ENCODE peak calls at places on chromosome 7, in ten cellular contexts. One of them, this sample, is unnamed.

GRCh38 chr7:106486331-106486730 is 174.6 kb downstream of the CCDC71L start:
- DNase-seq in glutamatergic neuron: no peak
- DNase-seq in CD8-positive, alpha-beta memory T cell: no peak
- DNase-seq in NCI-H1105 treated with DMSO at 0.1 percent for 48 hours: no peak
- DNase-seq in NT2/D1: no peak
- DNase-seq in non-pigmented ciliary epithelial cell: peak; percentile 75
- DNase-seq in activated naive CD4-positive, alpha-beta T cell treated with Interleukin-2 at 50 U/mL for 16 hours: no peak
- DNase-seq in astrocyte of the spinal cord: peak; percentile 59
- DNase-seq in upper lobe of right lung: no peak
- DNase-seq in B cell: no peak
- DNase-seq in this sample: no peak

GRCh38 chr7:32533313-32534024 is 38.2 kb downstream of the AVL9 start:
- DNase-seq in glutamatergic neuron: no peak
- DNase-seq in CD8-positive, alpha-beta memory T cell: no peak
- DNase-seq in NCI-H1105 treated with DMSO at 0.1 percent for 48 hours: no peak
- DNase-seq in NT2/D1: no peak
- DNase-seq in non-pigmented ciliary epithelial cell: no peak
- DNase-seq in activated naive CD4-positive, alpha-beta T cell treated with Interleukin-2 at 50 U/mL for 16 hours: no peak
- DNase-seq in astrocyte of the spinal cord: peak; percentile 30
- DNase-seq in upper lobe of right lung: no peak
- DNase-seq in B cell: no peak
- DNase-seq in this sample: no peak

GRCh38 chr7:108249458-108249857 is 119.3 kb upstream of the LAMB4 start:
- DNase-seq in glutamatergic neuron: no peak
- DNase-seq in CD8-positive, alpha-beta memory T cell: no peak
- DNase-seq in NCI-H1105 treated with DMSO at 0.1 percent for 48 hours: no peak
- DNase-seq in NT2/D1: no peak
- DNase-seq in non-pigmented ciliary epithelial cell: no peak
- DNase-seq in activated naive CD4-positive, alpha-beta T cell treated with Interleukin-2 at 50 U/mL for 16 hours: no peak
- DNase-seq in astrocyte of the spinal cord: no peak
- DNase-seq in upper lobe of right lung: no peak
- DNase-seq in B cell: no peak
- DNase-seq in this sample: no peak

GRCh38 chr7:112104153-112104552 is 102.0 kb downstream of the DOCK4 start:
- DNase-seq in glutamatergic neuron: no peak
- DNase-seq in CD8-positive, alpha-beta memory T cell: no peak
- DNase-seq in NCI-H1105 treated with DMSO at 0.1 percent for 48 hours: peak; percentile 98
- DNase-seq in NT2/D1: no peak
- DNase-seq in non-pigmented ciliary epithelial cell: no peak
- DNase-seq in activated naive CD4-positive, alpha-beta T cell treated with Interleukin-2 at 50 U/mL for 16 hours: no peak
- DNase-seq in astrocyte of the spinal cord: no peak
- DNase-seq in upper lobe of right lung: no peak
- DNase-seq in B cell: no peak
- DNase-seq in this sample: no peak

GRCh38 chr7:70131807-70132565 is 533.7 kb downstream of the AUTS2 start:
- DNase-seq in glutamatergic neuron: no peak
- DNase-seq in CD8-positive, alpha-beta memory T cell: no peak
- DNase-seq in NCI-H1105 treated with DMSO at 0.1 percent for 48 hours: peak; percentile 44
- DNase-seq in NT2/D1: no peak
- DNase-seq in non-pigmented ciliary epithelial cell: no peak
- DNase-seq in activated naive CD4-positive, alpha-beta T cell treated with Interleukin-2 at 50 U/mL for 16 hours: no peak
- DNase-seq in astrocyte of the spinal cord: no peak
- DNase-seq in upper lobe of right lung: no peak
- DNase-seq in B cell: no peak
- DNase-seq in this sample: no peak

GRCh38 chr7:155069992-155070827 is at the start of gene HTR5A:
- DNase-seq in glutamatergic neuron: peak; percentile 61
- DNase-seq in CD8-positive, alpha-beta memory T cell: peak; percentile 67
- DNase-seq in NCI-H1105 treated with DMSO at 0.1 percent for 48 hours: no peak
- DNase-seq in NT2/D1: peak; percentile 91
- DNase-seq in non-pigmented ciliary epithelial cell: peak; percentile 27
- DNase-seq in activated naive CD4-positive, alpha-beta T cell treated with Interleukin-2 at 50 U/mL for 16 hours: peak; percentile 75
- DNase-seq in astrocyte of the spinal cord: peak; percentile 83
- DNase-seq in upper lobe of right lung: peak; percentile 92
- DNase-seq in B cell: peak; percentile 60
- DNase-seq in this sample: peak; percentile 58

GRCh38 chr7:155584763-155585531 is 38.6 kb upstream of the CNPY1 start:
- DNase-seq in glutamatergic neuron: no peak
- DNase-seq in CD8-positive, alpha-beta memory T cell: no peak
- DNase-seq in NCI-H1105 treated with DMSO at 0.1 percent for 48 hours: no peak
- DNase-seq in NT2/D1: no peak
- DNase-seq in non-pigmented ciliary epithelial cell: no peak
- DNase-seq in activated naive CD4-positive, alpha-beta T cell treated with Interleukin-2 at 50 U/mL for 16 hours: no peak
- DNase-seq in astrocyte of the spinal cord: no peak
- DNase-seq in upper lobe of right lung: no peak
- DNase-seq in B cell: no peak
- DNase-seq in this sample: no peak

GRCh38 chr7:155299539-155300202 is 2.0 kb downstream of the INSIG1 start:
- DNase-seq in glutamatergic neuron: no peak
- DNase-seq in CD8-positive, alpha-beta memory T cell: no peak
- DNase-seq in NCI-H1105 treated with DMSO at 0.1 percent for 48 hours: no peak
- DNase-seq in NT2/D1: no peak
- DNase-seq in non-pigmented ciliary epithelial cell: no peak
- DNase-seq in activated naive CD4-positive, alpha-beta T cell treated with Interleukin-2 at 50 U/mL for 16 hours: peak; percentile 21
- DNase-seq in astrocyte of the spinal cord: no peak
- DNase-seq in upper lobe of right lung: no peak
- DNase-seq in B cell: peak; percentile 49
- DNase-seq in this sample: no peak

GRCh38 chr7:76020031-76020714 is 25.8 kb upstream of the TMEM120A start:
- DNase-seq in glutamatergic neuron: peak; percentile 80
- DNase-seq in CD8-positive, alpha-beta memory T cell: peak; percentile 52
- DNase-seq in NCI-H1105 treated with DMSO at 0.1 percent for 48 hours: peak; percentile 59
- DNase-seq in NT2/D1: peak; percentile 61
- DNase-seq in non-pigmented ciliary epithelial cell: no peak
- DNase-seq in activated naive CD4-positive, alpha-beta T cell treated with Interleukin-2 at 50 U/mL for 16 hours: peak; percentile 73
- DNase-seq in astrocyte of the spinal cord: peak; percentile 51
- DNase-seq in upper lobe of right lung: peak; percentile 82
- DNase-seq in B cell: peak; percentile 71
- DNase-seq in this sample: peak; percentile 64

GRCh38 chr7:43112941-43113621 is 634 bp downstream of the HECW1 start:
- DNase-seq in glutamatergic neuron: peak; percentile 86
- DNase-seq in CD8-positive, alpha-beta memory T cell: no peak
- DNase-seq in NCI-H1105 treated with DMSO at 0.1 percent for 48 hours: peak; percentile 36
- DNase-seq in NT2/D1: peak; percentile 71
- DNase-seq in non-pigmented ciliary epithelial cell: no peak
- DNase-seq in activated naive CD4-positive, alpha-beta T cell treated with Interleukin-2 at 50 U/mL for 16 hours: no peak
- DNase-seq in astrocyte of the spinal cord: peak; percentile 65
- DNase-seq in upper lobe of right lung: peak; percentile 61
- DNase-seq in B cell: peak; percentile 1
- DNase-seq in this sample: no peak

GRCh38 chr7:107838816-107839584 is 36.0 kb upstream of the SLC26A3 start:
- DNase-seq in glutamatergic neuron: no peak
- DNase-seq in CD8-positive, alpha-beta memory T cell: no peak
- DNase-seq in NCI-H1105 treated with DMSO at 0.1 percent for 48 hours: no peak
- DNase-seq in NT2/D1: no peak
- DNase-seq in non-pigmented ciliary epithelial cell: no peak
- DNase-seq in activated naive CD4-positive, alpha-beta T cell treated with Interleukin-2 at 50 U/mL for 16 hours: no peak
- DNase-seq in astrocyte of the spinal cord: no peak
- DNase-seq in upper lobe of right lung: no peak
- DNase-seq in B cell: no peak
- DNase-seq in this sample: no peak

GRCh38 chr7:96179341-96179740 is 142.6 kb downstream of the SLC25A13 start:
- DNase-seq in glutamatergic neuron: no peak
- DNase-seq in CD8-positive, alpha-beta memory T cell: no peak
- DNase-seq in NCI-H1105 treated with DMSO at 0.1 percent for 48 hours: no peak
- DNase-seq in NT2/D1: no peak
- DNase-seq in non-pigmented ciliary epithelial cell: no peak
- DNase-seq in activated naive CD4-positive, alpha-beta T cell treated with Interleukin-2 at 50 U/mL for 16 hours: no peak
- DNase-seq in astrocyte of the spinal cord: no peak
- DNase-seq in upper lobe of right lung: no peak
- DNase-seq in B cell: no peak
- DNase-seq in this sample: no peak

GRCh38 chr7:104772405-104772821 is 241.6 kb upstream of the KMT2E start:
- DNase-seq in glutamatergic neuron: no peak
- DNase-seq in CD8-positive, alpha-beta memory T cell: no peak
- DNase-seq in NCI-H1105 treated with DMSO at 0.1 percent for 48 hours: no peak
- DNase-seq in NT2/D1: peak; percentile 62
- DNase-seq in non-pigmented ciliary epithelial cell: no peak
- DNase-seq in activated naive CD4-positive, alpha-beta T cell treated with Interleukin-2 at 50 U/mL for 16 hours: no peak
- DNase-seq in astrocyte of the spinal cord: no peak
- DNase-seq in upper lobe of right lung: no peak
- DNase-seq in B cell: no peak
- DNase-seq in this sample: no peak

GRCh38 chr7:37683263-37684120 is at the start of gene GPR141:
- DNase-seq in glutamatergic neuron: no peak
- DNase-seq in CD8-positive, alpha-beta memory T cell: no peak
- DNase-seq in NCI-H1105 treated with DMSO at 0.1 percent for 48 hours: no peak
- DNase-seq in NT2/D1: peak; percentile 46
- DNase-seq in non-pigmented ciliary epithelial cell: no peak
- DNase-seq in activated naive CD4-positive, alpha-beta T cell treated with Interleukin-2 at 50 U/mL for 16 hours: no peak
- DNase-seq in astrocyte of the spinal cord: peak; percentile 3
- DNase-seq in upper lobe of right lung: no peak
- DNase-seq in B cell: peak; percentile 57
- DNase-seq in this sample: no peak

GRCh38 chr7:74625446-74625845 is 32.1 kb upstream of the GTF2I start:
- DNase-seq in glutamatergic neuron: no peak
- DNase-seq in CD8-positive, alpha-beta memory T cell: no peak
- DNase-seq in NCI-H1105 treated with DMSO at 0.1 percent for 48 hours: no peak
- DNase-seq in NT2/D1: no peak
- DNase-seq in non-pigmented ciliary epithelial cell: no peak
- DNase-seq in activated naive CD4-positive, alpha-beta T cell treated with Interleukin-2 at 50 U/mL for 16 hours: no peak
- DNase-seq in astrocyte of the spinal cord: peak; percentile 59
- DNase-seq in upper lobe of right lung: no peak
- DNase-seq in B cell: no peak
- DNase-seq in this sample: peak; percentile 34

GRCh38 chr7:115087437-115087836 is 165.5 kb downstream of the MDFIC start:
- DNase-seq in glutamatergic neuron: no peak
- DNase-seq in CD8-positive, alpha-beta memory T cell: no peak
- DNase-seq in NCI-H1105 treated with DMSO at 0.1 percent for 48 hours: no peak
- DNase-seq in NT2/D1: no peak
- DNase-seq in non-pigmented ciliary epithelial cell: peak; percentile 71
- DNase-seq in activated naive CD4-positive, alpha-beta T cell treated with Interleukin-2 at 50 U/mL for 16 hours: no peak
- DNase-seq in astrocyte of the spinal cord: peak; percentile 85
- DNase-seq in upper lobe of right lung: no peak
- DNase-seq in B cell: no peak
- DNase-seq in this sample: no peak

GRCh38 chr7:90211391-90212148 is at the start of gene STEAP2:
- DNase-seq in glutamatergic neuron: peak; percentile 87
- DNase-seq in CD8-positive, alpha-beta memory T cell: no peak
- DNase-seq in NCI-H1105 treated with DMSO at 0.1 percent for 48 hours: peak; percentile 91
- DNase-seq in NT2/D1: peak; percentile 92
- DNase-seq in non-pigmented ciliary epithelial cell: peak; percentile 69
- DNase-seq in activated naive CD4-positive, alpha-beta T cell treated with Interleukin-2 at 50 U/mL for 16 hours: no peak
- DNase-seq in astrocyte of the spinal cord: peak; percentile 91
- DNase-seq in upper lobe of right lung: peak; percentile 91
- DNase-seq in B cell: peak; percentile 32
- DNase-seq in this sample: no peak

GRCh38 chr7:89837515-89837914 is 316.8 kb upstream of the STEAP1 start:
- DNase-seq in glutamatergic neuron: no peak
- DNase-seq in CD8-positive, alpha-beta memory T cell: no peak
- DNase-seq in NCI-H1105 treated with DMSO at 0.1 percent for 48 hours: no peak
- DNase-seq in NT2/D1: no peak
- DNase-seq in non-pigmented ciliary epithelial cell: no peak
- DNase-seq in activated naive CD4-positive, alpha-beta T cell treated with Interleukin-2 at 50 U/mL for 16 hours: no peak
- DNase-seq in astrocyte of the spinal cord: peak; percentile 73
- DNase-seq in upper lobe of right lung: no peak
- DNase-seq in B cell: no peak
- DNase-seq in this sample: no peak

GRCh38 chr7:105408791-105409410 is 20.2 kb upstream of the SRPK2 start:
- DNase-seq in glutamatergic neuron: no peak
- DNase-seq in CD8-positive, alpha-beta memory T cell: no peak
- DNase-seq in NCI-H1105 treated with DMSO at 0.1 percent for 48 hours: no peak
- DNase-seq in NT2/D1: no peak
- DNase-seq in non-pigmented ciliary epithelial cell: no peak
- DNase-seq in activated naive CD4-positive, alpha-beta T cell treated with Interleukin-2 at 50 U/mL for 16 hours: no peak
- DNase-seq in astrocyte of the spinal cord: peak; percentile 8
- DNase-seq in upper lobe of right lung: no peak
- DNase-seq in B cell: no peak
- DNase-seq in this sample: no peak

GRCh38 chr7:24388212-24388611 is 104.2 kb downstream of the NPY start:
- DNase-seq in glutamatergic neuron: no peak
- DNase-seq in CD8-positive, alpha-beta memory T cell: no peak
- DNase-seq in NCI-H1105 treated with DMSO at 0.1 percent for 48 hours: no peak
- DNase-seq in NT2/D1: no peak
- DNase-seq in non-pigmented ciliary epithelial cell: no peak
- DNase-seq in activated naive CD4-positive, alpha-beta T cell treated with Interleukin-2 at 50 U/mL for 16 hours: no peak
- DNase-seq in astrocyte of the spinal cord: no peak
- DNase-seq in upper lobe of right lung: no peak
- DNase-seq in B cell: no peak
- DNase-seq in this sample: no peak

GRCh38 chr7:101426303-101427011 is 63.8 kb downstream of the COL26A1 start:
- DNase-seq in glutamatergic neuron: no peak
- DNase-seq in CD8-positive, alpha-beta memory T cell: no peak
- DNase-seq in NCI-H1105 treated with DMSO at 0.1 percent for 48 hours: no peak
- DNase-seq in NT2/D1: no peak
- DNase-seq in non-pigmented ciliary epithelial cell: no peak
- DNase-seq in activated naive CD4-positive, alpha-beta T cell treated with Interleukin-2 at 50 U/mL for 16 hours: no peak
- DNase-seq in astrocyte of the spinal cord: no peak
- DNase-seq in upper lobe of right lung: no peak
- DNase-seq in B cell: no peak
- DNase-seq in this sample: no peak

GRCh38 chr7:3589756-3590155 is 288.7 kb downstream of the SDK1 start:
- DNase-seq in glutamatergic neuron: no peak
- DNase-seq in CD8-positive, alpha-beta memory T cell: no peak
- DNase-seq in NCI-H1105 treated with DMSO at 0.1 percent for 48 hours: no peak
- DNase-seq in NT2/D1: no peak
- DNase-seq in non-pigmented ciliary epithelial cell: no peak
- DNase-seq in activated naive CD4-positive, alpha-beta T cell treated with Interleukin-2 at 50 U/mL for 16 hours: no peak
- DNase-seq in astrocyte of the spinal cord: no peak
- DNase-seq in upper lobe of right lung: no peak
- DNase-seq in B cell: no peak
- DNase-seq in this sample: no peak

GRCh38 chr7:37100735-37101331 is 347.8 kb downstream of the ELMO1 start:
- DNase-seq in glutamatergic neuron: no peak
- DNase-seq in CD8-positive, alpha-beta memory T cell: peak; percentile 2
- DNase-seq in NCI-H1105 treated with DMSO at 0.1 percent for 48 hours: no peak
- DNase-seq in NT2/D1: no peak
- DNase-seq in non-pigmented ciliary epithelial cell: no peak
- DNase-seq in activated naive CD4-positive, alpha-beta T cell treated with Interleukin-2 at 50 U/mL for 16 hours: no peak
- DNase-seq in astrocyte of the spinal cord: no peak
- DNase-seq in upper lobe of right lung: no peak
- DNase-seq in B cell: no peak
- DNase-seq in this sample: no peak

GRCh38 chr7:161786-162185 is 30.6 kb upstream of the FAM20C start:
- DNase-seq in glutamatergic neuron: no peak
- DNase-seq in CD8-positive, alpha-beta memory T cell: no peak
- DNase-seq in NCI-H1105 treated with DMSO at 0.1 percent for 48 hours: no peak
- DNase-seq in NT2/D1: no peak
- DNase-seq in non-pigmented ciliary epithelial cell: no peak
- DNase-seq in activated naive CD4-positive, alpha-beta T cell treated with Interleukin-2 at 50 U/mL for 16 hours: no peak
- DNase-seq in astrocyte of the spinal cord: no peak
- DNase-seq in upper lobe of right lung: peak; percentile 20
- DNase-seq in B cell: no peak
- DNase-seq in this sample: no peak

GRCh38 chr7:3333861-3334260 is 32.8 kb downstream of the SDK1 start:
- DNase-seq in glutamatergic neuron: no peak
- DNase-seq in CD8-positive, alpha-beta memory T cell: no peak
- DNase-seq in NCI-H1105 treated with DMSO at 0.1 percent for 48 hours: no peak
- DNase-seq in NT2/D1: no peak
- DNase-seq in non-pigmented ciliary epithelial cell: no peak
- DNase-seq in activated naive CD4-positive, alpha-beta T cell treated with Interleukin-2 at 50 U/mL for 16 hours: no peak
- DNase-seq in astrocyte of the spinal cord: no peak
- DNase-seq in upper lobe of right lung: no peak
- DNase-seq in B cell: no peak
- DNase-seq in this sample: no peak

GRCh38 chr7:2993868-2994267 is 49.8 kb downstream of the CARD11 start:
- DNase-seq in glutamatergic neuron: no peak
- DNase-seq in CD8-positive, alpha-beta memory T cell: no peak
- DNase-seq in NCI-H1105 treated with DMSO at 0.1 percent for 48 hours: no peak
- DNase-seq in NT2/D1: no peak
- DNase-seq in non-pigmented ciliary epithelial cell: no peak
- DNase-seq in activated naive CD4-positive, alpha-beta T cell treated with Interleukin-2 at 50 U/mL for 16 hours: no peak
- DNase-seq in astrocyte of the spinal cord: no peak
- DNase-seq in upper lobe of right lung: no peak
- DNase-seq in B cell: no peak
- DNase-seq in this sample: no peak

GRCh38 chr7:1692500-1693418 is 22.7 kb downstream of the ELFN1 start:
- DNase-seq in glutamatergic neuron: no peak
- DNase-seq in CD8-positive, alpha-beta memory T cell: no peak
- DNase-seq in NCI-H1105 treated with DMSO at 0.1 percent for 48 hours: no peak
- DNase-seq in NT2/D1: no peak
- DNase-seq in non-pigmented ciliary epithelial cell: no peak
- DNase-seq in activated naive CD4-positive, alpha-beta T cell treated with Interleukin-2 at 50 U/mL for 16 hours: no peak
- DNase-seq in astrocyte of the spinal cord: no peak
- DNase-seq in upper lobe of right lung: peak; percentile 46
- DNase-seq in B cell: no peak
- DNase-seq in this sample: no peak

GRCh38 chr7:85111761-85112160 is 75.1 kb downstream of the SEMA3D start:
- DNase-seq in glutamatergic neuron: no peak
- DNase-seq in CD8-positive, alpha-beta memory T cell: no peak
- DNase-seq in NCI-H1105 treated with DMSO at 0.1 percent for 48 hours: no peak
- DNase-seq in NT2/D1: no peak
- DNase-seq in non-pigmented ciliary epithelial cell: peak; percentile 58
- DNase-seq in activated naive CD4-positive, alpha-beta T cell treated with Interleukin-2 at 50 U/mL for 16 hours: no peak
- DNase-seq in astrocyte of the spinal cord: no peak
- DNase-seq in upper lobe of right lung: no peak
- DNase-seq in B cell: no peak
- DNase-seq in this sample: no peak

This sample was measured in naive thymus-derived CD4-positive, alpha-beta T cell.